ENCODE peak calls at places on chromosomes 12 and 14, in ten cellular contexts. P is NB4, E is A549, U is Panc1, R is ovary, Q is GM12865, V is choroid plexus epithelial cell, Y is fibroblast of lung, T is fibroblast of pulmonary artery, J is GM12878. G is an unnamed sample.

GRCh38 chr12:93926237-93926636 is 222.1 kb upstream of the PLXNC1 start:
- DNase-seq in P (no peak), E (no peak), U (no peak), R (no peak), Q (no peak), V (no peak), Y (no peak), T (no peak), J (no peak), G (no peak)

GRCh38 chr14:100325958-100326357 is 2.8 kb downstream of the SLC25A47 start:
- DNase-seq in P (no peak), E (no peak), U (no peak), R (no peak), Q (no peak), V (no peak), Y (no peak), T (no peak), J (no peak), G (no peak)

GRCh38 chr12:93785262-93786010 is 108.3 kb downstream of the CRADD start:
- DNase-seq in P (peak; percentile 20), E (peak; percentile 86), U (peak; percentile 79), R (peak; percentile 65), Q (no peak), V (peak; percentile 96), Y (peak; percentile 98), T (peak; percentile 95), J (no peak), G (peak; percentile 99)

GRCh38 chr14:51398898-51399297 is 158.9 kb downstream of the TMX1 start:
- DNase-seq in P (no peak), E (peak; percentile 36), U (no peak), R (no peak), Q (no peak), V (peak; percentile 79), Y (peak; percentile 83), T (peak; percentile 81), J (no peak), G (peak; percentile 98)

GRCh38 chr12:25058619-25059018 is 109.7 kb upstream of the BCAT1 start:
- DNase-seq in P (no peak), E (no peak), U (no peak), R (no peak), Q (peak; percentile 65), V (no peak), Y (no peak), T (no peak), J (peak; percentile 58), G (no peak)

GRCh38 chr14:101636081-101636560 is 74.8 kb downstream of the DIO3 start:
- DNase-seq in P (peak; percentile 16), E (no peak), U (no peak), R (no peak), Q (peak; percentile 31), V (no peak), Y (no peak), T (no peak), J (peak; percentile 3), G (no peak)

GRCh38 chr12:131115766-131116165 is 162.1 kb downstream of the ADGRD1 start:
- DNase-seq in P (no peak), E (no peak), U (no peak), R (no peak), Q (no peak), V (no peak), Y (no peak), T (no peak), J (no peak), G (no peak)

GRCh38 chr12:87815738-87816137 is 213.5 kb downstream of the C12orf50 start:
- DNase-seq in P (no peak), E (no peak), U (no peak), R (no peak), Q (no peak), V (peak; percentile 78), Y (no peak), T (no peak), J (no peak), G (peak; percentile 32)

GRCh38 chr12:89345830-89346740 is 6.2 kb downstream of the DUSP6 start:
- DNase-seq in P (peak; percentile 100), E (no peak), U (no peak), R (no peak), Q (peak; percentile 92), V (peak; percentile 83), Y (peak; percentile 69), T (peak; percentile 90), J (peak; percentile 88), G (peak; percentile 68)

GRCh38 chr12:93090768-93091172 is 161.7 kb upstream of the EEA1 start:
- DNase-seq in P (peak; percentile 21), E (peak; percentile 17), U (peak; percentile 28), R (no peak), Q (no peak), V (peak; percentile 83), Y (peak; percentile 77), T (peak; percentile 74), J (no peak), G (peak; percentile 86)

GRCh38 chr14:70234066-70234950 is 45.6 kb upstream of the SLC8A3 start:
- DNase-seq in P (no peak), E (no peak), U (no peak), R (no peak), Q (no peak), V (no peak), Y (no peak), T (no peak), J (no peak), G (no peak)
- H3K4me3 ChIP-seq in P (no peak overlapping the region), E (no peak overlapping the region), U (no peak overlapping the region), R (no peak overlapping the region), Q (no peak overlapping the region), V (no peak overlapping the region), Y (no peak overlapping the region), T (no peak overlapping the region), J (no peak overlapping the region), G (no peak overlapping the region)

GRCh38 chr12:54134850-54135249 is 53.9 kb downstream of the SMUG1 start:
- DNase-seq in P (peak; percentile 22), E (no peak), U (no peak), R (no peak), Q (no peak), V (no peak), Y (no peak), T (no peak), J (no peak), G (no peak)
- TF ChIP-seq CTCF in P (peak; percentile 21), E (no peak), U (no peak), R (no peak), Q (no peak), V (no peak), Y (no peak), T (no peak), J (peak; percentile 38), G (no peak)

DNA sequence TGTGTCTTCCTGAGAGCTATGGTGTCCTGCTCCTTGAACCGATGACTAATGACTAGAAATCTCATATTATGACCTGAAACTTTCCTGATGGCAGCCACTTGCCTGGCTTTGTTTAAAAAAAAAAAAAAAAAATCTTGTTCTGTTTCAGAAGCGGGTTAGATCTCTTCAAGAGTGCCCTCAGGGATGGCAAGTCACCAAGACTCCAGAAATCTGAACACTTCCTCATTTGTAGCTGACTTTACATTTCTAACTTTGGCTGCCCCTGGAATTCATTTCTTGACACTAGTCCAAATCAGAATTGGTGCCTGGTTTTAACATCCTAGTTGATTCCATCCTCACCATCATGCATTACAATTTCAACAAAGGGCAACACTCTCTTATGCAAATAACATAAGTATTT is 295.5 kb downstream of the RMST start:
- DNase-seq in P (no peak), E (no peak), U (no peak), R (no peak), Q (peak; percentile 37), V (no peak), Y (no peak), T (no peak), J (no peak), G (no peak)
- H3K4me3 ChIP-seq in P (no peak overlapping the region), E (no peak overlapping the region), U (no peak overlapping the region), R (no peak overlapping the region), Q (no peak overlapping the region), V (no peak overlapping the region), Y (no peak overlapping the region), T (no peak overlapping the region), J (no peak overlapping the region), G (no peak overlapping the region)

GRCh38 chr14:70257526-70257925 is 68.8 kb upstream of the SLC8A3 start:
- DNase-seq in P (peak; percentile 33), E (no peak), U (peak; percentile 8), R (no peak), Q (peak; percentile 62), V (no peak), Y (no peak), T (no peak), J (no peak), G (peak; percentile 1)
- TF ChIP-seq CTCF in P (peak; percentile 56), E (peak; percentile 28), U (peak; percentile 62), R (no peak), Q (peak; percentile 68), V (peak; percentile 21), Y (no peak), T (no peak), J (peak; percentile 60), G (peak; percentile 35)

DNA sequence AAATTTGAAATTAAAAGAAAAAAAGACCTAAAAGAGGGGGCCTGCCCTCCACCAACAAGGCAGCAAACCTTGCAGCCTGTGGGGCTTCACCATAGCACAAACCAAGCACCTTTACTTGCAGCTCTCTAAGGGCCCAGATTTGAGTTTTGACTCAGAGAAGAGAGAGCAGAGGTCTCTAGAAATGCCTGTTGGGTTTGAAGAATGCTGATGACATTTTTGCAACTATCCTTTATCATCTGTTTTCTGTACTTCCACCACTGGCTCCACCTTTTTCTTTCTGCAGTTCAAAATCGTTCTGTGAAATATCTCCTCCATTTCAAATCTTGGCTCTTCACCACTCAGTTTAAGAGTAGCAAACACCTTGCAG is 83.8 kb upstream of the HMGA2 start:
- DNase-seq in P (no peak), E (no peak), U (peak; percentile 1), R (no peak), Q (no peak), V (peak; percentile 50), Y (no peak), T (no peak), J (no peak), G (peak; percentile 17)
- H3K4me3 ChIP-seq in P (peak overlapping the region; percentile 70), E (peak overlapping the region; percentile 90), U (peak overlapping the region; percentile 83), R (no peak overlapping the region), Q (no peak overlapping the region), V (peak overlapping the region; percentile 79), Y (peak overlapping the region; percentile 63), T (no peak overlapping the region), J (peak overlapping the region; percentile 41), G (no peak overlapping the region)